ENCODE peak calls at places on chromosomes 11 and 22, in seven cellular contexts. H is endodermal cell, O is NCI-H510A treated with DMSO at 0.1 percent for 48 hours, W is body of pancreas, V is HT-29, C is IMR-90, J is EH. I is an unnamed sample.

GRCh38 chr11:72573380-72573949 is 100.8 kb downstream of the PDE2A start:
- DNase-seq in H (peak), J (peak), C (peak), V (peak), O (peak), W (peak), I (peak)

GRCh38 chr11:93393386-93393785 is 62.8 kb downstream of the DEUP1 start:
- DNase-seq in C (no peak), W (no peak), J (no peak), O (no peak), V (no peak), H (no peak), I (no peak)

GRCh38 chr11:117097567-117098268 is 510 bp downstream of the SIK3 start:
- DNase-seq in J (peak), O (no peak), C (no peak), H (peak), W (peak), V (peak), I (peak)

GRCh38 chr11:46672381-46672839 is 28.0 kb downstream of the ARHGAP1 start:
- DNase-seq in C (no peak), O (no peak), H (no peak), W (no peak), V (no peak), J (no peak), I (no peak)

GRCh38 chr22:25602924-25603323 is 38.4 kb downstream of the GRK3 start:
- DNase-seq in V (no peak), W (no peak), C (no peak), J (no peak), H (no peak), O (no peak), I (no peak)

GRCh38 chr11:27882066-27882697 is 181.9 kb upstream of the BDNF start:
- DNase-seq in V (no peak), O (no peak), H (no peak), C (peak), W (no peak), J (peak), I (no peak)

GRCh38 chr11:10322830-10323792 is 18.2 kb downstream of the ADM start:
- DNase-seq in V (peak), W (peak), J (peak), C (peak), H (peak), O (peak), I (peak)

GRCh38 chr11:110490886-110491285 is 61.1 kb downstream of the FDX1 start:
- DNase-seq in J (peak), C (peak), O (no peak), V (no peak), H (no peak), W (no peak), I (no peak)

GRCh38 chr11:2177081-2177480 is 5.5 kb upstream of the TH start:
- DNase-seq in W (no peak), H (no peak), C (no peak), J (no peak), O (no peak), V (no peak), I (peak)

GRCh38 chr22:39873963-39874362 is 19.6 kb downstream of the ENTHD1 start:
- DNase-seq in V (no peak), C (no peak), H (no peak), J (no peak), W (no peak), O (no peak), I (no peak)

GRCh38 chr22:45638197-45638596 is 33.4 kb upstream of the ATXN10 start:
- DNase-seq in H (no peak), C (no peak), J (no peak), V (peak), O (no peak), W (no peak), I (no peak)

GRCh38 chr11:83612891-83613766 is 327.0 kb upstream of the CCDC90B start:
- DNase-seq in H (peak), C (no peak), W (no peak), O (peak), V (no peak), J (no peak), I (peak)

GRCh38 chr22:27260087-27260730 is 541.3 kb downstream of the MN1 start:
- DNase-seq in H (no peak), C (no peak), O (no peak), W (no peak), J (no peak), V (no peak), I (peak)

GRCh38 chr11:65498042-65498726 is 661 bp upstream of the MALAT1 start:
- DNase-seq in W (peak), C (peak), V (peak), O (peak), J (peak), H (peak), I (peak)

GRCh38 chr11:132008872-132009271 is 638.5 kb downstream of the NTM start:
- DNase-seq in O (no peak), H (peak), W (no peak), V (no peak), J (peak), C (no peak), I (peak)

GRCh38 chr11:87028688-87029087 is 9.0 kb upstream of the TMEM135 start:
- DNase-seq in C (no peak), V (no peak), O (no peak), H (no peak), W (no peak), J (no peak), I (no peak)

GRCh38 chr11:86291466-86292262 is 10.4 kb upstream of the HIKESHI start:
- DNase-seq in H (peak), V (peak), O (peak), J (peak), C (peak), W (peak), I (peak)

GRCh38 chr11:106031210-106031845 is 9.3 kb upstream of the MSANTD4 start:
- DNase-seq in C (peak), J (no peak), W (no peak), O (no peak), V (no peak), H (no peak), I (no peak)

GRCh38 chr11:102184269-102184987 is 74.2 kb downstream of the YAP1 start:
- DNase-seq in V (no peak), H (no peak), C (no peak), J (no peak), O (no peak), W (no peak), I (no peak)

GRCh38 chr11:36010010-36010740 is 66.3 kb downstream of the LDLRAD3 start:
- DNase-seq in O (no peak), C (peak), W (no peak), J (peak), H (no peak), V (no peak), I (no peak)

GRCh38 chr11:65645710-65646109 is 7.8 kb downstream of the SIPA1 start:
- DNase-seq in O (no peak), J (peak), H (no peak), C (peak), W (no peak), V (no peak), I (no peak)

GRCh38 chr11:116518141-116518540 is 254.6 kb downstream of the BUD13 start:
- DNase-seq in W (no peak), O (no peak), H (peak), V (no peak), J (no peak), C (no peak), I (no peak)

GRCh38 chr11:17793642-17794170 is 59.1 kb downstream of the KCNC1 start:
- DNase-seq in O (no peak), J (no peak), C (no peak), H (no peak), W (no peak), V (no peak), I (no peak)

GRCh38 chr22:36885474-36885873 is 24.7 kb downstream of the NCF4 start:
- DNase-seq in H (peak), O (no peak), W (no peak), C (no peak), J (no peak), V (no peak), I (peak)

GRCh38 chr11:12005476-12005875 is 3.0 kb downstream of the DKK3 start:
- DNase-seq in V (no peak), W (no peak), O (no peak), H (no peak), J (peak), C (peak), I (no peak)

GRCh38 chr11:11555228-11555627 is 66.6 kb downstream of the GALNT18 start:
- DNase-seq in J (no peak), W (peak), H (no peak), V (no peak), O (peak), C (no peak), I (no peak)

GRCh38 chr22:42747701-42748513 is 27.2 kb upstream of the A4GALT start:
- DNase-seq in H (no peak), V (no peak), C (peak), J (peak), W (no peak), O (no peak), I (no peak)

GRCh38 chr11:7314811-7315604 is 63.3 kb downstream of the SYT9 start:
- DNase-seq in C (no peak), J (no peak), O (no peak), H (peak), V (no peak), W (no peak), I (peak)